ENCODE peak calls at places on chromosomes 12 and 14, in seven cellular contexts. S is uterus, Q is fibroblast of pulmonary artery, O is fibroblast of lung, R is fibroblast of villous mesenchyme, M is IMR-90, N is upper lobe of right lung. Z is an unnamed sample.

GRCh38 chr14:92108345-92109254 is 2.2 kb upstream of the ATXN3 start:
- DNase-seq in S (no peak), Q (no peak), O (no peak), R (no peak), M (no peak), N (no peak), Z (no peak)

GRCh38 chr12:92541024-92541423 is 161.8 kb upstream of the PLEKHG7 start:
- DNase-seq in S (no peak), Q (no peak), O (no peak), R (no peak), M (no peak), N (no peak), Z (no peak)

GRCh38 chr14:94043111-94043755 is 17.1 kb downstream of the OTUB2 start:
- DNase-seq in S (no peak), Q (peak), O (peak), R (no peak), M (peak), N (peak), Z (no peak)

GRCh38 chr12:112167728-112168525 is 42.6 kb downstream of the TRAFD1 start:
- DNase-seq in S (no peak), Q (no peak), O (no peak), R (no peak), M (no peak), N (no peak), Z (no peak)

GRCh38 chr12:109989380-109989779 is 6.8 kb downstream of the GIT2 start:
- DNase-seq in S (no peak), Q (no peak), O (no peak), R (no peak), M (peak), N (no peak), Z (no peak)

GRCh38 chr12:95998611-95999300 is 2.6 kb upstream of the HAL start:
- DNase-seq in S (no peak), Q (peak), O (peak), R (peak), M (peak), N (no peak), Z (peak)

GRCh38 chr14:68571073-68571703 is 221.7 kb downstream of the ZFP36L1 start:
- DNase-seq in S (no peak), Q (no peak), O (no peak), R (no peak), M (no peak), N (no peak), Z (no peak)

GRCh38 chr14:32627545-32628298 is 298.6 kb downstream of the AKAP6 start:
- DNase-seq in S (no peak), Q (peak), O (no peak), R (no peak), M (no peak), N (no peak), Z (no peak)

GRCh38 chr14:26729851-26730250 is 132.0 kb upstream of the NOVA1 start:
- DNase-seq in S (no peak), Q (peak), O (peak), R (no peak), M (no peak), N (no peak), Z (no peak)

GRCh38 chr12:107296681-107297086 is 203.3 kb upstream of the CRY1 start:
- DNase-seq in S (no peak), Q (peak), O (peak), R (no peak), M (no peak), N (no peak), Z (no peak)

DNA sequence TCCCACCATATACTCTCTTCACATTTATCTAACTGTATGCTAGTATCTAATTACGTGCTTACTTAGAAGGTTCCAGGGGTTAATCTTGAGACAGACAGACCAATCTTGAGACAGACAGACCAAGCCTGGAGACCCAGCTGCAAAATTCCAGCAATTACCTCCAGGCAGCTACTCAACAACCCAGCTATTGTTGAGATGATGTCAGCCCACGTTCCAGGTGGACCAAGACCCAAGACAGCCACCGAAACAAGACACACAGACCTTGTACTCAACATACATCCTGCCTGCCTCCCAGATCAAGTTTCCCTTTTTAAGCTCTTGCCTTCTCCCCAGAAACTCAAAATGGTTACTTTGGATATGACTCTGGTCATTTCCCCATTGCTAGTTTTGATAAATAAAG is 64.9 kb upstream of the VASH1 start:
- DNase-seq in S (no peak), Q (no peak), O (no peak), R (no peak), M (no peak), N (no peak), Z (no peak)
- TF ChIP-seq CTCF in S (no peak), Q (no peak), O (no peak), R (no peak), M (no peak), N (no peak), Z (no peak)

GRCh38 chr12:55068416-55069010 is 48.7 kb downstream of the NEUROD4 start:
- DNase-seq in S (no peak), Q (peak), O (peak), R (peak), M (peak), N (no peak), Z (peak)

GRCh38 chr12:55072093-55072492 is 52.3 kb downstream of the NEUROD4 start:
- DNase-seq in S (no peak), Q (peak), O (peak), R (no peak), M (no peak), N (peak), Z (peak)

GRCh38 chr12:55073043-55074022 is 52.9 kb upstream of the OR9K2 start:
- DNase-seq in S (peak), Q (peak), O (peak), R (peak), M (peak), N (peak), Z (peak)

GRCh38 chr12:55063291-55063690 is 43.5 kb downstream of the NEUROD4 start:
- DNase-seq in S (no peak), Q (no peak), O (no peak), R (no peak), M (no peak), N (no peak), Z (no peak)

DNA sequence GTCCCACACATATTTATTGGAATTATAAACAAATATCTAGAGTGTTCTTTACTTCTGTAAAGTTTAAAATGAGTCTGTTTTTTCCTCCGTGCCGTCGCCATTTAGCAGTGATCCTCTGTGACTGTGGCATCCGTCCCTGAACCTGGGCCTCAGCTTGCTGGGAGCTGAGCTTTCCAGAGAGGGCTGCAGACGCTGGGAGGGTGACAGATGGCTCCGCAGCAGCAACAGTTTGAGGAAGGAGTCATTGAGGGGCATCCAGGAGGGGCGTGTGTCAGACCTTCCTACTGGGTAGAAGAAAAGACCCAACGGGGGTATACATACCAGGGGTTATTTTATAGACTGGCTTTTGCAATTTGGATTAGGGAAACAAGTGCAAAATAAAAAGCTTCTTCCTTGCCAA is 47.9 kb downstream of the NEUROD4 start:
- DNase-seq in S (no peak), Q (no peak), O (no peak), R (no peak), M (no peak), N (no peak), Z (no peak)
- TF ChIP-seq CTCF in S (no peak), Q (no peak), O (peak), R (no peak), M (no peak), N (no peak), Z (no peak)

DNA sequence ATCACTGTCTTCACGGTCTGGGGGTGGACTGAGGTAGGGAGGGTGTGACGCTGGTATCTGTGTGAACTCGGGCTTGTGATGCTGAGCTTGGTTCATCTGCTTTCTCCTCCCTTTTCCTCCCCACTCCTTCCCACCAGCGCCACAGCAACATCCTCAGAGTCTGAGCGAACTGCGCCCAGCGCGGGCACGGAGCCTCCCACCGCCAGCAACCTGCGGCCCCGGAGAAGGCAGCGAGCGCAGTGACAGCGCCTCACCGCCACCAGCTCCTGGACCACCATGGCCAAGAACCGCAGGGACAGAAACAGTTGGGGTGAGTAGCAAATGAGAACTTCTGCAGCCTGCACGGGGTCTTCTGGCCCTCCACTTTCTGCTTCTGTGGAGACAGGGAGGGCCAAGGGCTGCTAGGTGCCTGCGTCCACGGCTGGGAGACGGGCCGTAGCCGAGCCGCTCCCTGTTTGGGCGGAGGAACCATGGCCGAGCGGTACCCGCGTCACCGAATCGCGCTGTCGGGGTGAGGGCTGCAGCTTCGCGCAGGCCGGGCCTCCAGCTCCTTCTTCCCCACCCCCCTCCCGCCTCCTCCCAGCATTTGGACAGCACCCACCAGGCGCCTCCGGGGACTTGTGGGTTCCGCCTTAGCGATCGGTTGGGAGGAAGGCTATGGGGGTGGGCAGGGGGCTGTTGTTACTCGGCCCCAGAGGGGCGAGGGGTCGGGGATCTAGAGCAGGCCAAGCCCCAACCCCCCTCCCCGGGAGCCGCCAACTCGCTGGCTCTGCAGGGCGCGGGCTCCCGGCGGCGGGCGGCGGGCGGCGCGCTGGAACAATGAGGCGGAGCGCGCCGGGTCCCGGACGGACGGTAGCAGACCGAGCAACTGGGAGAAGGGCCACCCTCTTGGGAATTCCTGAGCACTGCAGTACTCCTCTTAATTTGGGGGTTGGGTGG is at the start of gene ATL1:
- DNase-seq in S (peak), Q (peak), O (peak), R (peak), M (peak), N (peak), Z (peak)
- TF ChIP-seq CTCF in S (no peak), Q (no peak), O (no peak), R (no peak), M (no peak), N (no peak), Z (no peak)

DNA sequence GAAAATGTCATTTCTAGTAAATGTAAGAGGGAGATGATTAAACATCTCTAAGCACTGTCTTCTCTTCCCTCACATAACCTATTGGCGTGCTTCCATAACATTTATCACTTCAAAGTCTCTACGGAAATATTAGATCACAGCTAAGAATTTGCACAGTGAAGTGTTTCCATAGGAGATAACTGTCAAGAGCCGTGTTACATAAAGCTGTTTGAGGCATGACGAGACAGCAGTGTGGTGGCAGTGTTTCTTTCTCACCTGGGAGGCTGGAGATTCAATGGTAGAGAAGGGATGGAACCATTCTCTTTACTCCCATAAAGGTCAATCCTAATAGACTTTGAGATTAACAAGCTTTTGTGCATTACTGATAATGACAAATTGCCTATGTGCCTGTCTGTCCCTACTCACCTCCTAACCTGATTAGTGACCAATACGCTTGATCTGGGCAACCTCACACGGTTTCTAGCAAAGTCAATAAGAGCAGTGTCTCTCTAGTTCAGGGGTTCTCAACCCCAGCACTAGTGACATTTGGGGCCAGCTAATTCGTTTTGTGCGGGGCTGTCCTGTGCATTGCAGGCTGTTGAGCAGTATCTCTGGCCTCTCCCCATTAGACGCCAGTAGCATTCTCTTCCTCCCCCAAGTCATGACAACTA is 35.3 kb downstream of the FBXW8 start:
- DNase-seq in S (no peak), Q (no peak), O (no peak), R (no peak), M (no peak), N (no peak), Z (no peak)
- TF ChIP-seq CTCF in S (no peak), Q (no peak), O (no peak), R (no peak), M (no peak), N (no peak), Z (no peak)

GRCh38 chr12:11963841-11964471 is 106.8 kb upstream of the BCL2L14 start:
- DNase-seq in S (no peak), Q (no peak), O (no peak), R (no peak), M (no peak), N (no peak), Z (no peak)

GRCh38 chr12:11959117-11959823 is 111.5 kb upstream of the BCL2L14 start:
- DNase-seq in S (no peak), Q (no peak), O (peak), R (peak), M (peak), N (no peak), Z (peak)

GRCh38 chr12:11962795-11963347 is 107.9 kb upstream of the BCL2L14 start:
- DNase-seq in S (no peak), Q (no peak), O (no peak), R (no peak), M (no peak), N (no peak), Z (no peak)

GRCh38 chr12:11958216-11959091 is 112.3 kb upstream of the BCL2L14 start:
- DNase-seq in S (no peak), Q (peak), O (peak), R (peak), M (peak), N (no peak), Z (peak)

DNA sequence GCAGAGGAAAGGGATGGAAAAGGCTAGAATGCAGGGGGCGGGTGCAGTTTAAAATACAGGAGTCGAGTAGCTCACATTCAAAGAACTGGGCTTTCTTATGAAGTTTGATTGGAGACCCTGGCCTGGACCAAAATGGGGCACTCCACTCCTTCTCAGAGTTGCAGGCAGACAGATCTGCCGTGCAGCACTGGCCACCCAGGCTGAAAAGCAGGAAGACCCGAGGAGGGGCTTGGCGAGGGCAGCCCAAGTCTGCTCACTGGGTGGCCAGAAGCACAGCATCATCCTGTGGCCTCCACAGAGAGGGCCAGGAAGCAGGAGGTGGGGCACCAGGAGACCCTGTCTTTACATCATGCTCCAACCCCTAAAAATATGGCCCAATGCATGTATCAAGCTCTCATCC is 109.1 kb upstream of the BCL2L14 start:
- DNase-seq in S (no peak), Q (no peak), O (no peak), R (no peak), M (no peak), N (no peak), Z (no peak)
- TF ChIP-seq CTCF in S (no peak), Q (no peak), O (no peak), R (no peak), M (no peak), N (no peak), Z (no peak)

DNA sequence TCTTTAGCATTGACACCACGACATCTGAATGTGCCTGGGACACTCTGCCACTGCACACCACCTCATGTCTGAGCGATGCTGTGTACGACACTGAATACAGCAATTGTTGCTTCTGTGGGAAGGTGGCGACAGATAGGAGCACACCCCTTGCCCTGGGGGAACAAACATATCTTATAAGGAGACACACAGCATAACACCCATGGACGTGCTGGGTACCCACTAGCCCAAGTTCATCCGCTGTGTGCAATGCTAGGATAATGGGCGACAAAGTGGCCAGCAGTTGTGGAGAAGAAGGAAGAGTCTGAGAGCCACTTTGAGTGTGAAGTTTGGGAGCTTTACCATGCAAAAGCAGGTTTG is 61.1 kb downstream of the VWF start:
- DNase-seq in S (no peak), Q (no peak), O (no peak), R (no peak), M (no peak), N (no peak), Z (no peak)
- TF ChIP-seq CTCF in S (no peak), Q (no peak), O (no peak), R (no peak), M (no peak), N (no peak), Z (peak)

DNA sequence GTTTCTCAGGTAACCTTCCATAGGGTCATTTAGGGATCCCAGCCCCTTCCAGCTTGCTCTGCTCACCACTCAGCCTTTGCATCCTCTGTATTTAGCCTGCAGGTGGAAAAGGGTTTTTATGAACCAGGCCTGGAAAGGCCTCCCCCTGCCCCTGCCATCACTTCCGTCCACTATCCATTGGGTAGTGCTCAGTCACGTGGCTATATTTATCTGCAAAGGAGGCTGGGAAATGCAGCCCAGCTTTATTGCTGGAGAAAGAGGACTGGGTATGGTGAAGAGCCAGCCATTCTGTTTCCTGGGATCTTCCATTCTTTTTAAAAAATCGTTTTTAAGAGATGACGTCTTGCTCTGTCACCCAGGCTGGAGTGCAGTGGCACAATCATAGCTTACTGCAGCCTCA is 87.0 kb upstream of the MAP1LC3B2 start:
- DNase-seq in S (no peak), Q (no peak), O (no peak), R (no peak), M (no peak), N (no peak), Z (no peak)
- TF ChIP-seq CTCF in S (no peak), Q (no peak), O (no peak), R (no peak), M (no peak), N (no peak), Z (no peak)

DNA sequence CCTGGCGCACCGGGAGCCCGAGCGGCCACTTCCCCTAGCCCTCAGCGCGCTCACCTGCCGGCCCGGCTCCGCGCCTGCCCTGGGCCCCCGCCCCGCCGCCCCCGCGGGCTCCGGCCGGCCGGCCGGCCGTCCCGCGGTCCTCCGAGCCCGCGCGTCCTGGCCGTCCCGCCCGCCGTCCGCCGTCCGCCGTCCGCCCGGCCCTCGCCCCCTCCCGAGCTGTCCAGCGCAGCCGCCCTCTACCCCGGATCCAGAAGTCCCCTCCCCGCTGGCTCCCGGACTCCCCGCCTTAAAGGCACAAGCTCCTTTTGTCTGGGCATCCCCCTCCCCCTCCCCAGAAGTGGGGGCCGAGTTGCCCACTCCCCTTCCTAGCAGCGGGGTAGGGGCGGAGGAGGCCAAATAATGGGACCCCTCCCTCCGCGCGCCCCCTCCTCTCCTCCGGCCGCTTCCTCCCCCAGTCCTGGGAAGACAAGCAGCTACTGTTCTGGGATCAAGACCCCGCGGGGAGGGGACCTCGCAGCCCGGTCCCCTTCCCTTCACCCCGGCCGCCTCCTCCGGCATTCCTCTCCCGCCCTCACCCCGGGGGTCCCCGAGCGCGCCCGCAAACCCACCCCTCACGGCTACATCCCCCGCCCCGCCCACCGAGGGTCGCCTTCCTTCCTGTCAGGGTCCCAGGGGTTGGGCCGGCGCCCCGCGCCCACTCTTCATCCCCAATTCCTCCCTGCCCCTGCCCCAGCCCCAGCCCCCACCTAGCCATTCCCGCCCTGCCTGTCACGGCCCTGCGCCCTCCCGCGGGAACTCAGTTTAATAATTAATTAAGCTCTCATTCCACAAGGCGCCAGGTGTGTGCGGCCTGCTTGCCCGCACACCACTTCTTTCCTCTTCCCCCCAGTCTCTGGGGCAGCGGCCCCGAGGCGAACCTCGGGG is at the start of gene ADCY6:
- DNase-seq in S (peak), Q (peak), O (peak), R (peak), M (peak), N (peak), Z (peak)
- TF ChIP-seq CTCF in S (no peak), Q (no peak), O (no peak), R (no peak), M (no peak), N (no peak), Z (no peak)

DNA sequence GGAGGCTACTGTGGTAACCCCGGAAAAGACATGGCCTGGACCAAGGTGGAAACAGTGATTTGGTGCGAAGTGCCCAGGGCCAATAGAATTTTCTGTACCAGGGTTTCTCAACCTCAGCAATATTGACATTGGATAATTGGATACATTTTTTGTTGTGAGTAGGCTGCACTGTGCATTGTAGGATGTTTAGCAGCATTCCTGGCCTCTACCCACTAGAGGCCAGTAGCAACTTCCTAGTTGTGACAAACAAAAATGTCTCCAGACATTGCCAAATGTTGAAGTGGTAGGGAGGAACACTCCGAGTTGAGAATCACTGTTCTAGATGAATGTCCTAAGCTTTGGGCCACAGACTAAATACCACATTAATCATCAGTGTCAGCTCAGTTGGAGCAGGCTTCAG is 6.2 kb upstream of the CGRRF1 start:
- DNase-seq in S (no peak), Q (peak), O (peak), R (peak), M (peak), N (no peak), Z (peak)
- TF ChIP-seq CTCF in S (no peak), Q (peak), O (peak), R (peak), M (peak), N (peak), Z (peak)